ENCODE peak calls at places on chromosomes 1 and 21, in four cellular contexts. C is fibroblast of lung, S is colonic mucosa, J is endodermal cell. F is an unnamed sample.
A peak's percentile ranks its signal among the peaks of the same experiment; 100 is the strongest.

GRCh38 chr1:42419449-42419848 is 36.4 kb downstream of the ZMYND12 start:
- DNase-seq in C (peak; percentile 15), S (no peak), J (no peak), F (no peak)

GRCh38 chr1:31742462-31743212 is 21.5 kb downstream of the ADGRB2 start:
- DNase-seq in C (no peak), S (no peak), J (peak; percentile 76), F (no peak)

GRCh38 chr1:215992620-215993019 is 425.5 kb downstream of the KCTD3 start:
- DNase-seq in C (no peak), S (no peak), J (no peak), F (no peak)

GRCh38 chr1:155167166-155168104 is 5.7 kb downstream of the KRTCAP2 start:
- DNase-seq in C (peak; percentile 59), S (peak; percentile 93), J (peak; percentile 97), F (peak; percentile 95)

GRCh38 chr1:90718411-90719320 is 1.6 kb upstream of the BARHL2 start:
- DNase-seq in C (no peak), S (no peak), J (peak; percentile 85), F (no peak)

GRCh38 chr1:179709841-179710329 is 33.2 kb upstream of the FAM163A start:
- DNase-seq in C (peak; percentile 23), S (no peak), J (no peak), F (no peak)

GRCh38 chr21:42781150-42781980 is 98.0 kb downstream of the WDR4 start:
- DNase-seq in C (no peak), S (peak; percentile 71), J (peak; percentile 88), F (peak; percentile 82)

GRCh38 chr1:62275095-62275494 is 44.1 kb downstream of the KANK4 start:
- DNase-seq in C (no peak), S (no peak), J (no peak), F (no peak)

GRCh38 chr1:159282118-159282517 is 20.0 kb upstream of the FCER1A start:
- DNase-seq in C (no peak), S (no peak), J (no peak), F (no peak)

GRCh38 chr1:33098371-33098770 is 17.4 kb downstream of the AZIN2 start:
- DNase-seq in C (peak; percentile 67), S (no peak), J (no peak), F (no peak)

GRCh38 chr1:101188311-101188710 is 48.5 kb upstream of the S1PR1 start:
- DNase-seq in C (peak; percentile 42), S (no peak), J (no peak), F (no peak)

GRCh38 chr1:85585845-85586244 is 5.3 kb downstream of the CCN1 start:
- DNase-seq in C (peak; percentile 90), S (no peak), J (no peak), F (no peak)

GRCh38 chr1:85584264-85584781 is 3.8 kb downstream of the CCN1 start:
- DNase-seq in C (peak; percentile 92), S (no peak), J (peak; percentile 61), F (no peak)

GRCh38 chr1:85582687-85583354 is 2.3 kb downstream of the CCN1 start:
- DNase-seq in C (peak; percentile 56), S (no peak), J (peak; percentile 58), F (no peak)

GRCh38 chr1:85583355-85584263 is 3.0 kb downstream of the CCN1 start:
- DNase-seq in C (peak; percentile 34), S (no peak), J (no peak), F (no peak)

GRCh38 chr1:85584923-85585322 is 4.4 kb downstream of the CCN1 start:
- DNase-seq in C (peak; percentile 75), S (no peak), J (no peak), F (no peak)
- TF ChIP-seq CTCF in C (no peak), S (no peak), J (no peak), F (no peak)

GRCh38 chr21:45306453-45306831 is 18.7 kb upstream of the POFUT2 start:
- DNase-seq in C (no peak), S (no peak), J (peak; percentile 43), F (peak; percentile 68)

GRCh38 chr21:45306832-45307571 is 19.3 kb upstream of the POFUT2 start:
- DNase-seq in C (peak; percentile 92), S (peak; percentile 41), J (peak; percentile 53), F (peak; percentile 96)

GRCh38 chr21:45309541-45310381 is 22.1 kb upstream of the POFUT2 start:
- DNase-seq in C (no peak), S (no peak), J (peak; percentile 43), F (peak; percentile 78)

GRCh38 chr21:45309069-45309521 is 21.4 kb upstream of the POFUT2 start:
- DNase-seq in C (peak; percentile 45), S (peak; percentile 65), J (peak; percentile 95), F (peak; percentile 84)

GRCh38 chr21:45308211-45309068 is 20.7 kb upstream of the POFUT2 start:
- DNase-seq in C (peak; percentile 88), S (no peak), J (peak; percentile 54), F (peak; percentile 77)
- H3K9ac ChIP-seq in C (peak overlapping the region; percentile 57), S (peak overlapping the region; percentile 44), J (no peak overlapping the region), F (peak overlapping the region; percentile 42)

DNA sequence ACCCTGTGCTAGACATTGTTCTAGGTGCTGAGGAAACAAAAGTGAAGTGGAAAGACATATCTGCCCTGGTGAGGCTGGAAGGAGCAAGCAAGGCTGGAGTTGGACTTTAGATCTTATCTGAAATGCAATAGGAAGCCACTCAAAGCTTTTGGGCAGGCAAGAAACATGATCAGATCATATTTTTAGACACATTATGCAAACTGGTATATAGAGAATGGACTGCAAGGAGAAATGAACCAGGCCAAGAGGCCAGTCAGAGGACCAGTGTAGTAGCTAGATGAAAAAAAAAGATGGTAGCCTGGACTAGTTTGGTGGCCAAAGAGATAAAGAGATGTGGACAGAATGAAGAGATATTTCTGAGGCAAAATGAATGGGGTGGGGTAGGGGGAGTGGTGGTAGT is 46.3 kb downstream of the CCN1 start:
- DNase-seq in C (no peak), S (no peak), J (no peak), F (no peak)
- H3K9me3 ChIP-seq in C (no peaks in the 10 kb centered on the region), S (no peaks in the 10 kb centered on the region), J (peaks cover 17% of the 10 kb centered on the region), F (no peaks in the 10 kb centered on the region)

GRCh38 chr21:32888971-32889370 is 117.4 kb upstream of the PAXBP1 start:
- DNase-seq in C (peak; percentile 34), S (no peak), J (no peak), F (no peak)

GRCh38 chr21:32886339-32886738 is 114.8 kb upstream of the PAXBP1 start:
- DNase-seq in C (no peak), S (no peak), J (no peak), F (no peak)

GRCh38 chr21:32887026-32887425 is 115.5 kb upstream of the PAXBP1 start:
- DNase-seq in C (no peak), S (no peak), J (no peak), F (no peak)

GRCh38 chr21:32881458-32881857 is 109.9 kb upstream of the PAXBP1 start:
- DNase-seq in C (no peak), S (no peak), J (no peak), F (no peak)

GRCh38 chr21:32884062-32884461 is 112.5 kb upstream of the PAXBP1 start:
- DNase-seq in C (no peak), S (no peak), J (peak; percentile 75), F (no peak)
- TF ChIP-seq CTCF in C (no peak), S (no peak), J (peak; percentile 62), F (no peak)

GRCh38 chr1:9852004-9852403 is 28.2 kb upstream of the CLSTN1 start:
- DNase-seq in C (no peak), S (no peak), J (no peak), F (no peak)

GRCh38 chr1:9848022-9848421 is 24.3 kb upstream of the CLSTN1 start:
- DNase-seq in C (no peak), S (no peak), J (no peak), F (no peak)

GRCh38 chr1:9847269-9847668 is 23.5 kb upstream of the CLSTN1 start:
- DNase-seq in C (no peak), S (no peak), J (no peak), F (no peak)

GRCh38 chr1:9850442-9851162 is 26.8 kb upstream of the CLSTN1 start:
- DNase-seq in C (no peak), S (no peak), J (peak; percentile 73), F (no peak)

DNA sequence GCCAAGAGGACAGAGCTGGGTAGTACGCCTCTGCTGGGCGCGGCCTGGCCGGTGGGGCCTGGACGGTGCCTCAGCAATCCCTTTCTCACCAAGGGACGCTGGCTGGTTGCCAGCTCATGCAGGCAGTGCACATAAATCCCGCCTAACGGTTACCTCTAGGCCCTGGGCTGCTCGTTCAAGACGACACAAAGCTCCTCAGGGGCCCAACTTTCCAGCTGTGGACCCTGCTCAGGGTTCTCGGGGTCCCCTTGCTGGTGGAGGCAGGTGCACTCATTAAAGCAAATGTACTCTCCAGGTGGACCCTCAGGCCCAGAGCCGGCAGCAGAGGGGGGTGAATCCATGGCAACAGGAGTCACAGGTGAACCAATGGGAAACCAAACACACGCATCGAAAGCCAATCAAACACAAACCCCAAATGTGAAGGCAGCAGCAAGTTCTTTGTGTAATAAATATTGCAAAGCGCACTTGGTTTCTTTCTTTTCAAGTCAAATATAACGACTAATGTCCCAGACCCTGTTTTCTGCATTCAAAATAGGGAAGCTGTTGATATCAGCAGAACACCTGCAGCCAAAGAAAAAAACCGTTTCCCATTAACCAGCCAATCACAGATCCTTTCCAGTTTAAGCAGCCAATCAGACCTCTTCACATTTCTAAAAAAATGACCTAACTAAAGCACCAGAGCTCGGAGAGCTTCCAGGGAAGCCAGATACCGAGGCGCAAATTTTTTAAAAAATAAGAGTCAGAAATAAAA is 26.1 kb upstream of the CLSTN1 start:
- DNase-seq in C (no peak), S (no peak), J (peak; percentile 62), F (no peak)
- H3K9ac ChIP-seq in C (no peak overlapping the region), S (no peak overlapping the region), J (no peak overlapping the region), F (no peak overlapping the region)

DNA sequence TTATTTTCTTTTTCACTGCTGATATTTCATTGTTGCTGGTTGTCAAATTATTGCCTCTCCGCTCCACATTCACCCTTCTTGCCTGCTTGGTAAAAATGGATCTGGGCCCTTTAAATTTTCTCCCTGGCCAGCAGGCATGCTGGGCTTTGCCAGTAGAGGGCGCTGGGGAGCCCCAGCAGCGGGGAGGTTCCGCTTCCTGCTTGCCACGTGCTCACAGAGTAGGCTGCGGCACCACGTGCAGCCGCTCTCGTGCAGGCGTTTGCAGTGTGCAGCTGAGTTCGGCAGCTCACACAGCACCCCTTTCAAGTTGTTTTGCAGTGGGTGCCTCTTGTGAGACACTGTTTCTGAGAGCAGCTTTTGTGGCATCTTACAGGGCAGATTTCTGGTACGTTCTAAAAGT is at the start of gene ACTL8:
- DNase-seq in C (no peak), S (no peak), J (no peak), F (peak; percentile 41)
- H3K9me3 ChIP-seq in C (peaks cover 1% of the 10 kb centered on the region), S (peaks cover 7% of the 10 kb centered on the region), J (peaks cover 48% of the 10 kb centered on the region), F (peaks cover 6% of the 10 kb centered on the region)

DNA sequence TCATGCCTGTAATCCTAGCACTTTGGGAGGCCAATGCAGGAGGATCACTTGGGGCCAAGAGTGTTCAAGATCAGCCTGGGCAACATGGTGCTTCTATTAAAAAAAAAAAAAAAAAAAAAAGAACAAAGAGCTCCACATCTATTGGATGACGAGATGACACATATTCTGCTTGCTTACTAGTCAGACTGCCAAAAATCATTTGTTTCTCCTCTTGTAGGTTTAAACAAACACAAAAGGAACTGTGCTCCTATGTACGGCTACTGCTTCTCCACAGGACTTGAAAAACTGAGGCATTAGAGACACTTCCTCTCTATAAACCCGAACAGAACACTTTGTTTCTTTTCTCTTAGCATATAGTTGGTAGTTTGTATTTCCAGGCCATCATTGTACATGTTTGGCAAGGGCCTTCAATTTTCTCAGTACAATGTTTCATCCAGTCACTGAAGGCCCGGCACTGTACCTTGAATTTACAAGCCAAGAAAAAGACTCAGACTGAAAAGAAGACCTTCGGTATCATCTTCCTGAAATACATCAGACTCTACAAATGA is 6.0 kb downstream of the TRIT1 start:
- DNase-seq in C (no peak), S (no peak), J (no peak), F (no peak)
- TF ChIP-seq CTCF in C (no peak), S (no peak), J (no peak), F (no peak)

GRCh38 chr1:210441028-210441427 is 112.3 kb downstream of the HHAT start:
- DNase-seq in C (peak; percentile 19), S (no peak), J (no peak), F (no peak)
- H3K9ac ChIP-seq in C (no peak overlapping the region), S (no peak overlapping the region), J (no peak overlapping the region), F (no peak overlapping the region)